ENCODE peak calls at places on chromosomes 4 and X, in four cellular contexts. One of them, this sample, is unnamed.

GRCh38 chrX:119990409-119990994 is 47.0 kb upstream of the NKAP start:
- DNase-seq in right atrium auricular region: no peak
- DNase-seq in breast epithelium: no peak
- DNase-seq in colonic mucosa: no peak
- DNase-seq in this sample: peak; percentile 32

GRCh38 chr4:1060121-1060520 is 48.7 kb downstream of the FGFRL1 start:
- DNase-seq in right atrium auricular region: no peak
- DNase-seq in breast epithelium: peak; percentile 6
- DNase-seq in colonic mucosa: no peak
- DNase-seq in this sample: no peak

GRCh38 chr4:147975325-147975724 is 243.4 kb downstream of the ARHGAP10 start:
- DNase-seq in right atrium auricular region: no peak
- DNase-seq in breast epithelium: no peak
- DNase-seq in colonic mucosa: no peak
- DNase-seq in this sample: no peak

GRCh38 chr4:175971393-175972179 is 94.1 kb upstream of the WDR17 start:
- DNase-seq in right atrium auricular region: no peak
- DNase-seq in breast epithelium: no peak
- DNase-seq in colonic mucosa: no peak
- DNase-seq in this sample: peak; percentile 93

GRCh38 chr4:178632415-178632814 is 1190.2 kb upstream of the AGA start:
- DNase-seq in right atrium auricular region: no peak
- DNase-seq in breast epithelium: no peak
- DNase-seq in colonic mucosa: no peak
- DNase-seq in this sample: no peak

GRCh38 chr4:177451108-177451500 is 8.9 kb upstream of the AGA start:
- DNase-seq in right atrium auricular region: no peak
- DNase-seq in breast epithelium: no peak
- DNase-seq in colonic mucosa: no peak
- DNase-seq in this sample: no peak

GRCh38 chr4:56674984-56675383 is 6.1 kb downstream of the HOPX start:
- DNase-seq in right atrium auricular region: no peak
- DNase-seq in breast epithelium: no peak
- DNase-seq in colonic mucosa: no peak
- DNase-seq in this sample: no peak

GRCh38 chr4:15521442-15522039 is 51.9 kb downstream of the CC2D2A start:
- DNase-seq in right atrium auricular region: no peak
- DNase-seq in breast epithelium: no peak
- DNase-seq in colonic mucosa: no peak
- DNase-seq in this sample: no peak

GRCh38 chr4:186104114-186104894 is at the start of gene FAM149A:
- DNase-seq in right atrium auricular region: no peak
- DNase-seq in breast epithelium: no peak
- DNase-seq in colonic mucosa: peak; percentile 84
- DNase-seq in this sample: no peak

GRCh38 chr4:54912155-54912554 is 213.2 kb downstream of the KDR start:
- DNase-seq in right atrium auricular region: no peak
- DNase-seq in breast epithelium: no peak
- DNase-seq in colonic mucosa: no peak
- DNase-seq in this sample: no peak

GRCh38 chr4:54913751-54914526 is 211.5 kb downstream of the KDR start:
- DNase-seq in right atrium auricular region: no peak
- DNase-seq in breast epithelium: no peak
- DNase-seq in colonic mucosa: no peak
- DNase-seq in this sample: no peak

GRCh38 chr4:54909964-54910363 is 215.4 kb downstream of the KDR start:
- DNase-seq in right atrium auricular region: no peak
- DNase-seq in breast epithelium: no peak
- DNase-seq in colonic mucosa: no peak
- DNase-seq in this sample: no peak

GRCh38 chr4:54914781-54915180 is 210.6 kb downstream of the KDR start:
- DNase-seq in right atrium auricular region: no peak
- DNase-seq in breast epithelium: no peak
- DNase-seq in colonic mucosa: no peak
- DNase-seq in this sample: no peak
- H3K4me1 ChIP-seq in right atrium auricular region: no peaks in the 10 kb centered on the region
- H3K4me1 ChIP-seq in breast epithelium: no peaks in the 10 kb centered on the region
- H3K4me1 ChIP-seq in colonic mucosa: no peaks in the 10 kb centered on the region
- H3K4me1 ChIP-seq in this sample: no peaks in the 10 kb centered on the region

GRCh38 chrX:38800981-38801845 is at the start of gene MID1IP1:
- DNase-seq in right atrium auricular region: peak; percentile 93
- DNase-seq in breast epithelium: peak; percentile 88
- DNase-seq in colonic mucosa: peak; percentile 92
- DNase-seq in this sample: peak; percentile 92

GRCh38 chrX:38804481-38805293 is 3.4 kb downstream of the MID1IP1 start:
- DNase-seq in right atrium auricular region: no peak
- DNase-seq in breast epithelium: peak; percentile 49
- DNase-seq in colonic mucosa: no peak
- DNase-seq in this sample: peak; percentile 58

GRCh38 chrX:38803609-38804480 is 2.6 kb downstream of the MID1IP1 start:
- DNase-seq in right atrium auricular region: peak; percentile 76
- DNase-seq in breast epithelium: peak; percentile 62
- DNase-seq in colonic mucosa: peak; percentile 87
- DNase-seq in this sample: peak; percentile 93

GRCh38 chrX:38805294-38806053 is 4.2 kb downstream of the MID1IP1 start:
- DNase-seq in right atrium auricular region: peak; percentile 75
- DNase-seq in breast epithelium: peak; percentile 63
- DNase-seq in colonic mucosa: peak; percentile 63
- DNase-seq in this sample: peak; percentile 70

DNA sequence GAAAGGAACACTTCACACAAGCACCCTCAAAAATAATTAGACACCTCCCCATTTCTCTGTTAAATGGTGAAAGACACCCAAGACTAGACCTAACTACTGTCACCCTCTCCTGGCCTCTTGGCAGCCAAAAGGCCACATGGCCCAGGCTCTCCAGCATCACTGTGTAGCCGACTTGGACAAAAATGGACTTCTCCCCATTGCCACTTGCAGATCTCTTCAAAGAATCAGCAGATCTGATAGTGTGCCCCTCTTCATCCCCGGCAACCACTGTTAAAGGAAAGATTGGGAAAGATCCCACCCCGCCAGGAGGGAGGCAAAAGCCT is 2.0 kb downstream of the MID1IP1 start:
- DNase-seq in right atrium auricular region: no peak
- DNase-seq in breast epithelium: no peak
- DNase-seq in colonic mucosa: no peak
- DNase-seq in this sample: no peak
- H3K4me3 ChIP-seq in right atrium auricular region: peak overlapping the region; percentile 60
- H3K4me3 ChIP-seq in breast epithelium: peak overlapping the region; percentile 69
- H3K4me3 ChIP-seq in colonic mucosa: peak overlapping the region; percentile 55
- H3K4me3 ChIP-seq in this sample: peak overlapping the region; percentile 91

DNA sequence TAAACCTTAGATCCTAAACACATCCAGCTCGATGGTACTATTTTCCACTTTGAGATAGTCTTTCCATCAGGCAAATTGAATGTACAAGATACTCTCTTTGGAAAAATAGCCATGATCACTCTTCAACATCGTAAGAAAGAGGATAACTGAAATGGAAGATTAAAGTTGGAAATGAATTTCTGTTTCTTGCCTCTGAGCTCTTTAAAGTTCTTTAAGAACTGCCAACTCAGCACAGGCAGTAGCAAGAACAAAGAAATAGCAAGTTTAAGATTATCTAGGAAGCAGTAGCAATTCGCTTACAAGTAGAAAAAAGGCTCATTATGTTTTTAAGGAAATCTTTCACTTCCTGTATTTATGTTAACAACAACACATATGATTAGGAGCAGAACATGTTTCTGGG is 127.6 kb downstream of the CDS1 start:
- DNase-seq in right atrium auricular region: no peak
- DNase-seq in breast epithelium: no peak
- DNase-seq in colonic mucosa: no peak
- DNase-seq in this sample: no peak
- H3K36me3 ChIP-seq in right atrium auricular region: peaks cover 93% of the 10 kb centered on the region
- H3K36me3 ChIP-seq in breast epithelium: peaks cover 14% of the 10 kb centered on the region
- H3K36me3 ChIP-seq in colonic mucosa: no peaks in the 10 kb centered on the region
- H3K36me3 ChIP-seq in this sample: peaks cover 32% of the 10 kb centered on the region

DNA sequence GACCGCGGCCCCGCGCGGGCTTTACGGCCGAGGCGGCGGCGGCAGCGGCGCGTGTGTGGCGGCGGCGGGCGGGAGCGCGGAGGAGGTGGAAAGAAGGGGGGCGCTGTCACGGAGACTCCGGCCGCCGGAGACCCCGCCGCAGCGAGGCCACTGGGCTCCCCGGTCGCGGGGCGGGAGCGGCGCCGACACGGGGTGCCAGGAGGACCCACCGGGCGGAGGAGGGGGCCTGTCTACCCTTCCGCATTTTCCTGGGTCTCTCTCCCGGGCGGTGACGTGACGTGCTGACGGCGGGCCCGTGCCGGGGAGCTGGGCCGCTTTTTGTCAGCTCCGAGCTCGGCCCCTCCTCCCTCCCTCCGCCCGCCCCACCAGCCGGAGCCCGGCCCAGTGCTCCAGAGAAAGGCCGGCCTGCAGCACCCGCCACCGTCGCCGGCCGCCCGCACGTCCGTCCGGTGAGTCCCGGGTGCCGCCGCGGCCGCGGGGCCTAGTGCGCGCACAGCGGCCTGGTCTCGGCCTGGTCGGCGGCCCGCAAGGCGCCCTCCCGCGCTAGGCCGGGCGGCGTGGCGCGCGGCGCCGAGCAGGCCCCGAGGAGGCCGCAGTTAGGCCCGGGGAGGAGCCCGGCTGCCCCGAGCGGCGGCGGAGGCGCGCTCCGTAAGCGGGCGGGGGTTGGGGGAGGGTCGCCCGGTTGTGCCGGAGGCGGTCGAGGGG is at the start of gene ZFX:
- DNase-seq in right atrium auricular region: peak; percentile 73
- DNase-seq in breast epithelium: peak; percentile 52
- DNase-seq in colonic mucosa: peak; percentile 76
- DNase-seq in this sample: peak; percentile 83
- H3K4me1 ChIP-seq in right atrium auricular region: no peaks in the 10 kb centered on the region
- H3K4me1 ChIP-seq in breast epithelium: peaks cover 3% of the 10 kb centered on the region
- H3K4me1 ChIP-seq in colonic mucosa: peaks cover 7% of the 10 kb centered on the region
- H3K4me1 ChIP-seq in this sample: peaks cover 66% of the 10 kb centered on the region

GRCh38 chrX:9913041-9913440 is 54.1 kb upstream of the CLDN34 start:
- DNase-seq in right atrium auricular region: no peak
- DNase-seq in breast epithelium: no peak
- DNase-seq in colonic mucosa: no peak
- DNase-seq in this sample: no peak
- H3K4me3 ChIP-seq in right atrium auricular region: no peak overlapping the region
- H3K4me3 ChIP-seq in breast epithelium: peak overlapping the region; percentile 41
- H3K4me3 ChIP-seq in colonic mucosa: no peak overlapping the region
- H3K4me3 ChIP-seq in this sample: no peak overlapping the region

GRCh38 chr4:48851651-48852050 is 20.8 kb downstream of the OCIAD1 start:
- DNase-seq in right atrium auricular region: no peak
- DNase-seq in breast epithelium: no peak
- DNase-seq in colonic mucosa: no peak
- DNase-seq in this sample: no peak

GRCh38 chr4:48858130-48858529 is 27.2 kb downstream of the OCIAD1 start:
- DNase-seq in right atrium auricular region: no peak
- DNase-seq in breast epithelium: no peak
- DNase-seq in colonic mucosa: no peak
- DNase-seq in this sample: no peak

GRCh38 chr4:48854395-48854683 is 23.5 kb downstream of the OCIAD1 start:
- DNase-seq in right atrium auricular region: no peak
- DNase-seq in breast epithelium: no peak
- DNase-seq in colonic mucosa: no peak
- DNase-seq in this sample: no peak

GRCh38 chr4:48853604-48854394 is 22.9 kb downstream of the OCIAD1 start:
- DNase-seq in right atrium auricular region: no peak
- DNase-seq in breast epithelium: no peak
- DNase-seq in colonic mucosa: no peak
- DNase-seq in this sample: no peak

DNA sequence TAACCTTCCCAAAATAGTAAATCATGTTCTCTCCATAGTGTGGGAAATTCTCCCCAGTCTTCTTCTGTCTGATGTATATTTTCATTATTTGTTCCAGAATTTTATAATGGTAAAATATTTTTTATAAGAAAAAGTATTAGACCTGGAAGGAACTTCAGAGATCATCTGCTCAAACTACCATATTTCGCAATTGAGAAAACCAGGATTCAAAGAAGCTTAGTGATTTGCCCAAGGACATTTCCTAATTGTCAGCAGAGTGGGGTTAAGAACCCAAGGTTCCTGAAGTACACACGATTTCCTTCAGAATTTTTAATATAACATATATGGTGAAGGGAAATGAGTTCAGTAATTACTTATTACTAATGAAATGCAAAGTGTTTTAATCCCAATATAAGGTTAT is 24.1 kb downstream of the OCIAD1 start:
- DNase-seq in right atrium auricular region: no peak
- DNase-seq in breast epithelium: no peak
- DNase-seq in colonic mucosa: no peak
- DNase-seq in this sample: no peak
- H3K36me3 ChIP-seq in right atrium auricular region: peaks cover 49% of the 10 kb centered on the region
- H3K36me3 ChIP-seq in breast epithelium: no peaks in the 10 kb centered on the region
- H3K36me3 ChIP-seq in colonic mucosa: peaks cover 5% of the 10 kb centered on the region
- H3K36me3 ChIP-seq in this sample: peaks cover 53% of the 10 kb centered on the region

GRCh38 chr4:6773616-6774540 is 8.6 kb upstream of the KIAA0232 start:
- DNase-seq in right atrium auricular region: no peak
- DNase-seq in breast epithelium: no peak
- DNase-seq in colonic mucosa: no peak
- DNase-seq in this sample: no peak

GRCh38 chr4:6770581-6771228 is 11.8 kb upstream of the KIAA0232 start:
- DNase-seq in right atrium auricular region: no peak
- DNase-seq in breast epithelium: no peak
- DNase-seq in colonic mucosa: no peak
- DNase-seq in this sample: no peak

GRCh38 chr4:6771229-6771671 is 11.3 kb upstream of the KIAA0232 start:
- DNase-seq in right atrium auricular region: no peak
- DNase-seq in breast epithelium: peak; percentile 79
- DNase-seq in colonic mucosa: no peak
- DNase-seq in this sample: no peak

GRCh38 chr4:6773106-6773505 is 9.4 kb upstream of the KIAA0232 start:
- DNase-seq in right atrium auricular region: no peak
- DNase-seq in breast epithelium: peak; percentile 84
- DNase-seq in colonic mucosa: peak; percentile 41
- DNase-seq in this sample: no peak

GRCh38 chr4:6772223-6772928 is 10.2 kb upstream of the KIAA0232 start:
- DNase-seq in right atrium auricular region: no peak
- DNase-seq in breast epithelium: peak; percentile 76
- DNase-seq in colonic mucosa: peak; percentile 79
- DNase-seq in this sample: no peak
- H3K4me1 ChIP-seq in right atrium auricular region: no peaks in the 10 kb centered on the region
- H3K4me1 ChIP-seq in breast epithelium: peaks cover 5% of the 10 kb centered on the region
- H3K4me1 ChIP-seq in colonic mucosa: peaks cover 21% of the 10 kb centered on the region
- H3K4me1 ChIP-seq in this sample: no peaks in the 10 kb centered on the region

This sample was measured in HAP-1.